ENCODE peak calls at places on chromosomes 16 and 17, in seven cellular contexts. One of them, this sample, is unnamed.
A peak's percentile ranks its signal among the peaks of the same experiment; 100 is the strongest.

GRCh38 chr16:47695746-47696145 is 234.6 kb downstream of the PHKB start:
- DNase-seq in epithelial cell of esophagus: no peak
- DNase-seq in activated B cell treated with CpG ODN at 0.5 μM for 24 hours: no peak
- DNase-seq in neural progenitor cell: no peak
- DNase-seq in GM23338: no peak
- DNase-seq in neural crest cell: no peak
- DNase-seq in GM10248: no peak
- DNase-seq in this sample: no peak

GRCh38 chr16:27994686-27995085 is 68.8 kb downstream of the GSG1L start:
- DNase-seq in neural crest cell: no peak
- DNase-seq in epithelial cell of esophagus: no peak
- DNase-seq in activated B cell treated with CpG ODN at 0.5 μM for 24 hours: no peak
- DNase-seq in neural progenitor cell: no peak
- DNase-seq in GM23338: no peak
- DNase-seq in GM10248: no peak
- DNase-seq in this sample: no peak

GRCh38 chr16:79172306-79172705 is 428.2 kb downstream of the MAF start:
- DNase-seq in GM23338: no peak
- DNase-seq in epithelial cell of esophagus: no peak
- DNase-seq in GM10248: no peak
- DNase-seq in neural crest cell: no peak
- DNase-seq in activated B cell treated with CpG ODN at 0.5 μM for 24 hours: no peak
- DNase-seq in neural progenitor cell: no peak
- DNase-seq in this sample: no peak

GRCh38 chr16:78122774-78123315 is 23.4 kb downstream of the WWOX start:
- DNase-seq in activated B cell treated with CpG ODN at 0.5 μM for 24 hours: no peak
- DNase-seq in neural progenitor cell: peak; percentile 32
- DNase-seq in GM23338: peak; percentile 67
- DNase-seq in GM10248: peak; percentile 47
- DNase-seq in epithelial cell of esophagus: peak; percentile 59
- DNase-seq in neural crest cell: no peak
- DNase-seq in this sample: no peak

GRCh38 chr16:28981517-28981916 is 3.3 kb upstream of the LAT start:
- DNase-seq in GM23338: peak; percentile 76
- DNase-seq in neural crest cell: peak; percentile 37
- DNase-seq in neural progenitor cell: peak; percentile 29
- DNase-seq in epithelial cell of esophagus: no peak
- DNase-seq in activated B cell treated with CpG ODN at 0.5 μM for 24 hours: no peak
- DNase-seq in GM10248: peak; percentile 51
- DNase-seq in this sample: no peak

GRCh38 chr17:70810609-70811008 is 641.3 kb downstream of the KCNJ2 start:
- DNase-seq in activated B cell treated with CpG ODN at 0.5 μM for 24 hours: no peak
- DNase-seq in epithelial cell of esophagus: no peak
- DNase-seq in GM23338: no peak
- DNase-seq in neural progenitor cell: no peak
- DNase-seq in GM10248: no peak
- DNase-seq in neural crest cell: no peak
- DNase-seq in this sample: no peak

GRCh38 chr17:4559139-4559791 is 1.1 kb downstream of the GGT6 start:
- DNase-seq in epithelial cell of esophagus: no peak
- DNase-seq in neural progenitor cell: no peak
- DNase-seq in GM23338: no peak
- DNase-seq in neural crest cell: no peak
- DNase-seq in GM10248: no peak
- DNase-seq in activated B cell treated with CpG ODN at 0.5 μM for 24 hours: no peak
- DNase-seq in this sample: no peak

GRCh38 chr16:88805887-88806393 is 2.4 kb downstream of the CDT1 start:
- DNase-seq in epithelial cell of esophagus: no peak
- DNase-seq in activated B cell treated with CpG ODN at 0.5 μM for 24 hours: no peak
- DNase-seq in neural progenitor cell: no peak
- DNase-seq in GM10248: no peak
- DNase-seq in neural crest cell: no peak
- DNase-seq in GM23338: no peak
- DNase-seq in this sample: no peak

GRCh38 chr16:15907863-15908478 is 19.6 kb upstream of the CEP20 start:
- DNase-seq in GM10248: peak; percentile 90
- DNase-seq in GM23338: peak; percentile 94
- DNase-seq in activated B cell treated with CpG ODN at 0.5 μM for 24 hours: peak; percentile 25
- DNase-seq in epithelial cell of esophagus: peak; percentile 51
- DNase-seq in neural progenitor cell: peak; percentile 72
- DNase-seq in neural crest cell: no peak
- DNase-seq in this sample: no peak

GRCh38 chr17:78868391-78868790 is 27.8 kb upstream of the USP36 start:
- DNase-seq in neural crest cell: no peak
- DNase-seq in activated B cell treated with CpG ODN at 0.5 μM for 24 hours: no peak
- DNase-seq in neural progenitor cell: no peak
- DNase-seq in epithelial cell of esophagus: no peak
- DNase-seq in GM23338: no peak
- DNase-seq in GM10248: no peak
- DNase-seq in this sample: no peak

GRCh38 chr16:31474778-31475738 is 3.1 kb downstream of the TGFB1I1 start:
- DNase-seq in epithelial cell of esophagus: no peak
- DNase-seq in activated B cell treated with CpG ODN at 0.5 μM for 24 hours: no peak
- DNase-seq in GM23338: no peak
- DNase-seq in neural crest cell: no peak
- DNase-seq in neural progenitor cell: no peak
- DNase-seq in GM10248: no peak
- DNase-seq in this sample: no peak

GRCh38 chr17:73119631-73120030 is 27.1 kb upstream of the SLC39A11 start:
- DNase-seq in neural crest cell: no peak
- DNase-seq in GM23338: no peak
- DNase-seq in epithelial cell of esophagus: no peak
- DNase-seq in activated B cell treated with CpG ODN at 0.5 μM for 24 hours: no peak
- DNase-seq in GM10248: no peak
- DNase-seq in neural progenitor cell: no peak
- DNase-seq in this sample: no peak

GRCh38 chr16:89322381-89323119 is 105.0 kb downstream of the ZNF778 start:
- DNase-seq in activated B cell treated with CpG ODN at 0.5 μM for 24 hours: no peak
- DNase-seq in neural progenitor cell: peak; percentile 61
- DNase-seq in neural crest cell: peak; percentile 39
- DNase-seq in GM23338: peak; percentile 87
- DNase-seq in epithelial cell of esophagus: peak; percentile 41
- DNase-seq in GM10248: no peak
- DNase-seq in this sample: no peak

GRCh38 chr16:3054965-3055733 is 8.8 kb downstream of the MMP25 start:
- DNase-seq in activated B cell treated with CpG ODN at 0.5 μM for 24 hours: no peak
- DNase-seq in GM10248: no peak
- DNase-seq in GM23338: no peak
- DNase-seq in epithelial cell of esophagus: no peak
- DNase-seq in neural crest cell: no peak
- DNase-seq in neural progenitor cell: no peak
- DNase-seq in this sample: no peak

GRCh38 chr17:30323895-30324319 is 9.9 kb downstream of the TMIGD1 start:
- DNase-seq in neural crest cell: no peak
- DNase-seq in neural progenitor cell: no peak
- DNase-seq in GM23338: no peak
- DNase-seq in activated B cell treated with CpG ODN at 0.5 μM for 24 hours: no peak
- DNase-seq in epithelial cell of esophagus: peak; percentile 86
- DNase-seq in GM10248: peak; percentile 31
- DNase-seq in this sample: no peak

GRCh38 chr17:47106130-47106529 is 83.0 kb downstream of the CDC27 start:
- DNase-seq in GM10248: no peak
- DNase-seq in GM23338: no peak
- DNase-seq in neural progenitor cell: no peak
- DNase-seq in epithelial cell of esophagus: no peak
- DNase-seq in neural crest cell: no peak
- DNase-seq in activated B cell treated with CpG ODN at 0.5 μM for 24 hours: no peak
- DNase-seq in this sample: no peak

GRCh38 chr16:89890200-89890599 is 16.8 kb downstream of the TCF25 start:
- DNase-seq in GM10248: no peak
- DNase-seq in epithelial cell of esophagus: no peak
- DNase-seq in activated B cell treated with CpG ODN at 0.5 μM for 24 hours: no peak
- DNase-seq in GM23338: no peak
- DNase-seq in neural crest cell: no peak
- DNase-seq in neural progenitor cell: no peak
- DNase-seq in this sample: no peak

DNA sequence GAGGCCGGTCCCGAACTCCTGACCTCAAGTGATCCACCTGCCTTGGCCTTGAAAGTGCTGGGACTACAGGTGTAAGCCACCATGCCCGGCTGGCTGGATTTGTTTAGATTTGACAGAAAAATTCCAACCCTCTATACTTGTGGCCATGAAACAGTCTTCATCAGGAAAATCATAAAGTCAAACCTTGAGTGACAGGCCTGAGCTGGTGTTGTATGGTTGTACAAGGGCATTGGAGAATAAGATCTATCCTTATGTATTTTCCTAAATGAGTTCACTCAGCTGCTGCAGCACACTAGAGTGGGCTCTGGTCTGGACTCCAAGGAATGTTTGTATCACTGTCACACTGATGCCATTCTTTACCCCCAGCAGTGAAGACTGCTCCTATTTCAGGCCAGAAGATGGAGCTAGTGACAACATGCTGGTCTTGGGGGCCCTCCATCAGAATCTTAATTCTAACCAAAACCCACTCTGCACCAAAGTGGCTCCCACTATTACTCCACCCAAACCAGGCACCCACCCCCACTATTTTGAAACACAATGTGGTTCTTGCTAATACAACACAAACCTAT is 27.4 kb downstream of the SNX11 start:
- DNase-seq in neural progenitor cell: peak; percentile 66
- DNase-seq in neural crest cell: no peak
- DNase-seq in epithelial cell of esophagus: no peak
- DNase-seq in activated B cell treated with CpG ODN at 0.5 μM for 24 hours: no peak
- DNase-seq in GM10248: peak; percentile 32
- DNase-seq in GM23338: peak; percentile 69
- DNase-seq in this sample: no peak
- TF ChIP-seq CTCF in neural progenitor cell: peak; percentile 45
- TF ChIP-seq CTCF in neural crest cell: peak; percentile 26
- TF ChIP-seq CTCF in epithelial cell of esophagus: no peak
- TF ChIP-seq CTCF in activated B cell treated with CpG ODN at 0.5 μM for 24 hours: no peak
- TF ChIP-seq CTCF in GM10248: peak; percentile 45
- TF ChIP-seq CTCF in GM23338: peak; percentile 54
- TF ChIP-seq CTCF in this sample: no peak

GRCh38 chr16:82241469-82242052 is 71.5 kb upstream of the MPHOSPH6 start:
- DNase-seq in GM10248: no peak
- DNase-seq in activated B cell treated with CpG ODN at 0.5 μM for 24 hours: no peak
- DNase-seq in epithelial cell of esophagus: no peak
- DNase-seq in neural progenitor cell: no peak
- DNase-seq in GM23338: peak; percentile 51
- DNase-seq in neural crest cell: no peak
- DNase-seq in this sample: no peak
- TF ChIP-seq CTCF in GM10248: no peak
- TF ChIP-seq CTCF in activated B cell treated with CpG ODN at 0.5 μM for 24 hours: no peak
- TF ChIP-seq CTCF in epithelial cell of esophagus: no peak
- TF ChIP-seq CTCF in neural progenitor cell: no peak
- TF ChIP-seq CTCF in GM23338: peak; percentile 28
- TF ChIP-seq CTCF in neural crest cell: no peak
- TF ChIP-seq CTCF in this sample: no peak

DNA sequence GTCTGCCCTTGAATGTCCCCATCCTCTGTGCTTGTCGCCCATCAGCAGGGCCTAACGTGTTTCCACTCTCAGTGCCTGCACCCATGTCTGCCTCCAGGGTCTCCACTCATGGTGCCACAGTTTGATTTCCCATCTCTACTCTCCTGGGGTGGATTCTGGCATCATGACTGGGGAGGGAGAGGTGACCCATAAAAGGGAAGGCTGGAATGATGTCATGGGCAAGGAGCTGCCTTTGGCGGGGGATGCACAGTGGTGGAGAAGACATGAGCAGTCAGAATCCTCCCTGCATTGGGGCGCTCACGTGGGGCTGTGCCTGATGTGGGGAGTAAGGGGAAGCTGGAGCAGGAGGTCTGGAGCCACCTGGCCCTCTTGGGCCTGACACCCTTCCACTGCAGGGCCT is 100.9 kb downstream of the USP22 start:
- DNase-seq in neural progenitor cell: no peak
- DNase-seq in neural crest cell: no peak
- DNase-seq in activated B cell treated with CpG ODN at 0.5 μM for 24 hours: no peak
- DNase-seq in GM10248: no peak
- DNase-seq in epithelial cell of esophagus: no peak
- DNase-seq in GM23338: no peak
- DNase-seq in this sample: no peak
- TF ChIP-seq CTCF in neural progenitor cell: no peak
- TF ChIP-seq CTCF in neural crest cell: no peak
- TF ChIP-seq CTCF in activated B cell treated with CpG ODN at 0.5 μM for 24 hours: no peak
- TF ChIP-seq CTCF in GM10248: no peak
- TF ChIP-seq CTCF in epithelial cell of esophagus: no peak
- TF ChIP-seq CTCF in GM23338: no peak
- TF ChIP-seq CTCF in this sample: no peak

GRCh38 chr17:19651461-19652238 is 3.1 kb downstream of the ALDH3A2 start:
- DNase-seq in epithelial cell of esophagus: peak; percentile 47
- DNase-seq in activated B cell treated with CpG ODN at 0.5 μM for 24 hours: no peak
- DNase-seq in GM23338: no peak
- DNase-seq in GM10248: no peak
- DNase-seq in neural progenitor cell: no peak
- DNase-seq in neural crest cell: no peak
- DNase-seq in this sample: no peak

GRCh38 chr17:19646788-19647696 is 1.5 kb upstream of the ALDH3A2 start:
- DNase-seq in neural progenitor cell: peak; percentile 21
- DNase-seq in GM10248: no peak
- DNase-seq in neural crest cell: no peak
- DNase-seq in GM23338: peak; percentile 52
- DNase-seq in activated B cell treated with CpG ODN at 0.5 μM for 24 hours: no peak
- DNase-seq in epithelial cell of esophagus: peak; percentile 30
- DNase-seq in this sample: no peak

GRCh38 chr17:19647697-19648474 is 665 bp upstream of the ALDH3A2 start:
- DNase-seq in GM10248: peak; percentile 46
- DNase-seq in epithelial cell of esophagus: peak; percentile 70
- DNase-seq in neural progenitor cell: peak; percentile 82
- DNase-seq in GM23338: peak; percentile 69
- DNase-seq in neural crest cell: no peak
- DNase-seq in activated B cell treated with CpG ODN at 0.5 μM for 24 hours: peak; percentile 48
- DNase-seq in this sample: peak; percentile 37

GRCh38 chr17:19650826-19651225 is 2.3 kb downstream of the ALDH3A2 start:
- DNase-seq in activated B cell treated with CpG ODN at 0.5 μM for 24 hours: no peak
- DNase-seq in epithelial cell of esophagus: peak; percentile 45
- DNase-seq in GM10248: no peak
- DNase-seq in neural crest cell: no peak
- DNase-seq in neural progenitor cell: no peak
- DNase-seq in GM23338: no peak
- DNase-seq in this sample: no peak

DNA sequence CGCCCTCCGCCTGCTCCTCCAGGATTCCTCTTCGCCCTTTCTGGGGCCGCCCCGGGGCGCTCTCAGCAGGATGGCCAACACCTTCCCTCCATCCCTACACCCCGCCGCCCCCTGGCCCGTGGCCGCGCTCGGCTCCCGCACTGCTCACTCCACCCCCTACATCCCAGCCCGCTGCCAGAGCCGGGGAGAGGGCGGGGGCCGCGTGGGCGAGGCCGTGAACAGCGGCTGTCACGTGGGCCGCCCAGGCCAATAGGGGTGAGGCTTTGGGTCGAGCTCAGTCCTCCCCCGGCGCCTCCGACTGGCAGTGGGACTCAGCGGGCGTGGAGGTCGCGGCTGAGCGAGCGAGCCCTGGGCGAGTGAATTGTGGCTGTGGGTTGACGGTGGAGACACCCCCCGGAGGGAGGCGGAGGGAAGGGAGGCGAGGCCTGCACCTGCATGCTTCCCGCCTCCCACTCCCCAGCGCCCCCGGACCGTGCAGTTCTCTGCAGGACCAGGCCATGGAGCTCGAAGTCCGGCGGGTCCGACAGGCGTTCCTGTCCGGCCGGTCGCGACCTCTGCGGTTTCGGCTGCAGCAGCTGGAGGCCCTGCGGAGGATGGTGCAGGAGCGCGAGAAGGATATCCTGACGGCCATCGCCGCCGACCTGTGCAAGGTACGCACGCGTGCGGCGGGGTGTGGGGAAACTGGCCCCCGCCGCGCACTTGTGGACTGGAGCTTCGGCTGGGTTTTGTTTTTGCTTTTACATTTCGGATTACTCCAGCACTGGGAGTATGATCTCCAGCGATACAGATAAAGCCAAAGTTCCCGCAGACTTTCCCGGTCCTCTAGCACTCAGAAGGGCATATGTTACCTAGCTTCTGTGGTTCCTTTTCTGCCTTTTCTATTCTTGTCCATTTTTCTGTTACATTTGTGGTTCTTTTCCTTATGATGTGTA is at the start of gene ALDH3A2:
- DNase-seq in activated B cell treated with CpG ODN at 0.5 μM for 24 hours: peak; percentile 91
- DNase-seq in neural crest cell: peak; percentile 91
- DNase-seq in neural progenitor cell: peak; percentile 95
- DNase-seq in GM10248: peak; percentile 99
- DNase-seq in GM23338: peak; percentile 92
- DNase-seq in epithelial cell of esophagus: peak; percentile 95
- DNase-seq in this sample: peak; percentile 90
- TF ChIP-seq CTCF in activated B cell treated with CpG ODN at 0.5 μM for 24 hours: no peak
- TF ChIP-seq CTCF in neural crest cell: no peak
- TF ChIP-seq CTCF in neural progenitor cell: peak; percentile 36
- TF ChIP-seq CTCF in GM10248: peak; percentile 30
- TF ChIP-seq CTCF in GM23338: no peak
- TF ChIP-seq CTCF in epithelial cell of esophagus: no peak
- TF ChIP-seq CTCF in this sample: no peak

This sample was measured in natural killer cell.